ENCODE peak calls at places on chromosomes 1 and 21, in ten cellular contexts. U is IMR-90, M is heart right ventricle, X is spleen, J is endodermal cell, N is body of pancreas, A is heart left ventricle, Y is uterus, E is GM23248, F is mammary epithelial cell. P is an unnamed sample. For H3K4me1, the result is how much of the 10 kb centered on the place peaks cover.

GRCh38 chr21:34510148-34511142 is 1.6 kb downstream of the KCNE1 start:
- DNase-seq in U (peak), M (peak), X (peak), J (peak), N (peak), A (peak), Y (peak), E (peak), F (peak), P (peak)

GRCh38 chr1:53344921-53345838 is 17.3 kb upstream of the LRP8 start:
- DNase-seq in U (no peak), M (no peak), X (peak), J (no peak), N (peak), A (no peak), Y (no peak), E (no peak), F (no peak), P (no peak)

GRCh38 chr1:215987092-215987855 is 420.2 kb downstream of the KCTD3 start:
- DNase-seq in U (peak), M (no peak), X (no peak), J (peak), N (no peak), A (no peak), Y (no peak), E (peak), F (no peak), P (no peak)

GRCh38 chr1:91864017-91864700 is 21.8 kb downstream of the TGFBR3 start:
- DNase-seq in U (peak), M (no peak), X (no peak), J (no peak), N (no peak), A (no peak), Y (no peak), E (peak), F (peak), P (no peak)

GRCh38 chr1:25544243-25544764 is 898 bp downstream of the LDLRAP1 start:
- DNase-seq in U (no peak), M (no peak), X (no peak), J (peak), N (peak), A (no peak), Y (no peak), E (no peak), F (no peak), P (peak)

GRCh38 chr1:98870959-98871903 is 133.4 kb downstream of the PLPPR5 start:
- DNase-seq in U (no peak), M (no peak), X (no peak), J (no peak), N (no peak), A (no peak), Y (no peak), E (no peak), F (peak), P (no peak)

GRCh38 chr1:57599233-57599994 is 175.6 kb upstream of the DAB1 start:
- DNase-seq in U (peak), M (no peak), X (no peak), J (peak), N (no peak), A (peak), Y (no peak), E (peak), F (no peak), P (no peak)

GRCh38 chr1:108199781-108200626 is at the start of gene SLC25A24:
- DNase-seq in U (peak), M (peak), X (peak), J (peak), N (peak), A (peak), Y (peak), E (peak), F (peak), P (peak)

GRCh38 chr1:119556423-119556822 is 49.4 kb downstream of the HSD3B1 start:
- DNase-seq in U (no peak), M (no peak), X (no peak), J (no peak), N (no peak), A (no peak), Y (no peak), E (no peak), F (no peak), P (no peak)

GRCh38 chr1:234775477-234776246 is 165.7 kb upstream of the IRF2BP2 start:
- DNase-seq in U (no peak), M (no peak), X (peak), J (peak), N (no peak), A (no peak), Y (no peak), E (peak), F (peak), P (no peak)

GRCh38 chr1:231374394-231374793 is 36.3 kb downstream of the SPRTN start:
- DNase-seq in U (no peak), M (no peak), X (no peak), J (no peak), N (no peak), A (no peak), Y (no peak), E (no peak), F (no peak), P (no peak)

GRCh38 chr1:24735619-24736375 is 9.4 kb upstream of the CLIC4 start:
- DNase-seq in U (peak), M (peak), X (peak), J (peak), N (peak), A (peak), Y (peak), E (peak), F (no peak), P (no peak)

GRCh38 chr1:3821934-3822307 is 25.6 kb upstream of the LRRC47 start:
- DNase-seq in U (no peak), M (no peak), X (no peak), J (no peak), N (no peak), A (no peak), Y (no peak), E (no peak), F (no peak), P (peak)

GRCh38 chr21:38277501-38278111 is 20.8 kb downstream of the KCNJ15 start:
- DNase-seq in U (peak), M (no peak), X (no peak), J (no peak), N (peak), A (no peak), Y (no peak), E (peak), F (peak), P (peak)

GRCh38 chr1:207519505-207520399 is 23.8 kb downstream of the CR1 start:
- DNase-seq in U (no peak), M (no peak), X (no peak), J (no peak), N (no peak), A (no peak), Y (no peak), E (peak), F (no peak), P (no peak)

GRCh38 chr1:8396912-8397406 is 79.0 kb downstream of the SLC45A1 start:
- DNase-seq in U (peak), M (no peak), X (no peak), J (no peak), N (no peak), A (no peak), Y (no peak), E (peak), F (peak), P (peak)

GRCh38 chr1:10672376-10673050 is 123.9 kb downstream of the CASZ1 start:
- DNase-seq in U (no peak), M (no peak), X (no peak), J (no peak), N (no peak), A (no peak), Y (no peak), E (no peak), F (no peak), P (no peak)
- H3K4me1 ChIP-seq in U (under half), M (half or more), X (under half), J (under half), N (half or more), A (half or more), Y (under half), E (under half), F (under half), P (half or more)

GRCh38 chr1:156504821-156505678 is 4.5 kb upstream of the MEF2D start:
- DNase-seq in U (peak), M (peak), X (peak), J (peak), N (peak), A (peak), Y (peak), E (peak), F (peak), P (peak)
- H3K4me3 ChIP-seq in U (peak), M (peak), X (peak), J (peak), N (no peak), A (peak), Y (peak), E (peak), F (peak), P (no peak)

GRCh38 chr1:47571161-47571560 is 133.3 kb downstream of the FOXD2 start:
- DNase-seq in U (no peak), M (no peak), X (peak), J (peak), N (no peak), A (no peak), Y (no peak), E (no peak), F (no peak), P (no peak)
- H3K4me1 ChIP-seq in U (under half), M (under half), X (under half), J (under half), N (under half), A (under half), Y (under half), E (under half), F (under half), P (under half)

DNA sequence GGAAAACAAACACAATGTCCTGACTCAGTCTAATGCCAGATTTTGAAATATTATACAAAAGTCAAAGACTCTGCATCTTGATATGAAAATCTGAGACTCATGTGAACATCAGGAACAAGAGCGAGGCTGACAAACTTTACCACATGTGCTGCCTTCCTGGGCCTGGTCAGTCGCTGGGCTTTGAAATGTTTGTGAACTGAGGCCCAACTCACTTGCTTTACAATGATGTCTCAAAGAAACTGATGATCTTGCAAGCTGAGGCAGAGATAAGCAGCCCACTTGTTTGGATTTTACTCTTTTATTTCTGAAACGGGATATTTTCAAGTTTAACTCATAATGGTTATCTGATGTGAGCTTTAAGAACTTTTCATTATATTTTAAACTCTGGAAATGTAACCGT is 2.1 kb downstream of the BCAR3 start:
- DNase-seq in U (peak), M (no peak), X (no peak), J (peak), N (no peak), A (no peak), Y (no peak), E (no peak), F (no peak), P (no peak)
- H3K4me3 ChIP-seq in U (no peak), M (no peak), X (no peak), J (peak), N (no peak), A (no peak), Y (no peak), E (peak), F (peak), P (no peak)

DNA sequence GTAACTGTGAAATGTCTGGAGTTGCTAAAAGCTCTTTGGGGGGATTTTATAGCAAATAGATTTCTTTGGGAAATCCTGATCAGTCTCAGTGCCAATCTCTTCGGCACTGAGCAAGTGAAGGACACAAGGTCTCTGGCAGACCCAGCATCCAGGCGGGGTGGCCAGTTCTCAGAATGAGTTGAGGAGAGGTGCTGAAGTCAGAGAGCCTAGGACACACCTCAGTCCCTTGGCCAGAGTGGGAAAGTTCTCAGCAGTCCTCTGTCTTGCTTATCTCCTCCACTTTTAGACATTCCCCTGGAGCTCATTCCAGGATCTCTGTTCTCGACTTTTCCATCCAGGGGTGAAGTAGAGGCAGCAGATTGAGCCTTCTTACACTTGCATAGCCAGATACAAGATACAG is 6.7 kb downstream of the HLX start:
- DNase-seq in U (no peak), M (no peak), X (no peak), J (no peak), N (no peak), A (no peak), Y (no peak), E (no peak), F (no peak), P (no peak)
- H3K4me1 ChIP-seq in U (under half), M (under half), X (under half), J (under half), N (under half), A (under half), Y (under half), E (under half), F (under half), P (under half)

GRCh38 chr1:43008425-43009108 is 49.9 kb upstream of the SLC2A1 start:
- DNase-seq in U (no peak), M (no peak), X (no peak), J (peak), N (no peak), A (no peak), Y (no peak), E (no peak), F (no peak), P (no peak)

GRCh38 chr1:43007377-43008105 is 48.9 kb upstream of the SLC2A1 start:
- DNase-seq in U (no peak), M (no peak), X (no peak), J (peak), N (peak), A (no peak), Y (no peak), E (no peak), F (no peak), P (peak)

GRCh38 chr1:43011020-43011419 is 52.4 kb upstream of the SLC2A1 start:
- DNase-seq in U (no peak), M (no peak), X (no peak), J (no peak), N (no peak), A (no peak), Y (no peak), E (no peak), F (no peak), P (no peak)

GRCh38 chr1:43008106-43008424 is 49.4 kb upstream of the SLC2A1 start:
- DNase-seq in U (no peak), M (no peak), X (no peak), J (no peak), N (no peak), A (no peak), Y (no peak), E (no peak), F (no peak), P (no peak)

DNA sequence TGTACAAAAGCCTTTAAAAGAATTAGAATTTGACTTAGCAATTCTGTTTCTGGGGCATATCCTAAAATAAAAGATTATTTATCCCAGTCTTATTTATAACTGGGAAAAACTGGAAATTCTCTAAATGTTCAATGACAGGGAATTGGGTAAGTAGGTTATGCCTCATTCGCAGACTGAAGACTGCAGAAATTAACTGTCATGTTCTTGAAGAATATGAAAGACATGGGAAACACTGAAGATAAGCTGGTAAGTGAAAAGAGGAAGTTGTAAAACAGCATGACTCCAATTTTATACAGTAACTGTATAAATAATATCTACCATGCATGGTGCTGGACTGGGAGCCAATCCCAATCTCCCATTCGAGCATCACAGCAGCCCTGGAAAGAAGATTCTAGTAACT is 50.6 kb upstream of the SLC2A1 start:
- DNase-seq in U (no peak), M (no peak), X (no peak), J (no peak), N (no peak), A (no peak), Y (no peak), E (no peak), F (no peak), P (no peak)
- H3K4me3 ChIP-seq in U (no peak), M (no peak), X (no peak), J (no peak), N (no peak), A (no peak), Y (no peak), E (no peak), F (no peak), P (no peak)

GRCh38 chr1:12452262-12452661 is 165.7 kb downstream of the DHRS3 start:
- DNase-seq in U (no peak), M (no peak), X (no peak), J (no peak), N (no peak), A (no peak), Y (no peak), E (no peak), F (no peak), P (no peak)
- H3K4me1 ChIP-seq in U (under half), M (half or more), X (under half), J (under half), N (half or more), A (half or more), Y (under half), E (half or more), F (half or more), P (half or more)